ENCODE peak calls at places on chromosomes 6 and 20, in nine cellular contexts. D is MM.1S; L is effector memory CD4-positive, alpha-beta T cell; W is activated T-helper 1 cell treated with anti-CD3 and anti-CD28 coated beads, Interleukin-12 subunit alpha, Interleukin-12 subunit beta, Interleukin-2, Interleukin-4 antibody, amounts not matched to agents 30 ng/mL and 10 ng/mL and 1 ng/mL, durations not matched to agents 14 hours and 24 hours and 36 hours; X is germinal center; G is HT1080; Y is stimulated activated CD4-positive, alpha-beta T cell treated with anti-CD3 and anti-CD28 coated beads, TNF-alpha, amount 100 ng/mL, for 4 hours; F is HEK293T; I is CD4-positive, alpha-beta T cell. Q is an unnamed sample.

GRCh38 chr20:34720266-34720665 is 16.1 kb downstream of the TP53INP2 start:
- DNase-seq in D (no peak), L (no peak), W (no peak), X (no peak), G (no peak), Y (no peak), F (no peak), I (no peak), Q (no peak)

GRCh38 chr20:49583669-49584417 is 15.9 kb upstream of the PTGIS start:
- DNase-seq in D (no peak), L (no peak), W (no peak), X (no peak), G (no peak), Y (no peak), F (no peak), I (no peak), Q (peak; percentile 44)

GRCh38 chr20:61903575-61904340 is 161.9 kb downstream of the TAF4 start:
- DNase-seq in D (no peak), L (no peak), W (no peak), X (no peak), G (no peak), Y (no peak), F (no peak), I (no peak), Q (no peak)

GRCh38 chr6:43825187-43826115 is 55.4 kb downstream of the VEGFA start:
- DNase-seq in D (no peak), L (no peak), W (no peak), X (no peak), G (no peak), Y (no peak), F (no peak), I (no peak), Q (no peak)

GRCh38 chr6:53702316-53702715 is 36.8 kb upstream of the KLHL31 start:
- DNase-seq in D (no peak), L (no peak), W (no peak), X (no peak), G (no peak), Y (no peak), F (no peak), I (no peak), Q (no peak)

GRCh38 chr6:36227379-36228344 is 31.1 kb downstream of the BRPF3 start:
- DNase-seq in D (no peak), L (no peak), W (no peak), X (no peak), G (no peak), Y (no peak), F (no peak), I (no peak), Q (no peak)

GRCh38 chr20:58982406-58983114 is 1.5 kb downstream of the NELFCD start:
- DNase-seq in D (no peak), L (no peak), W (no peak), X (no peak), G (no peak), Y (no peak), F (no peak), I (no peak), Q (no peak)

GRCh38 chr6:159680104-159680503 is 12.9 kb downstream of the SOD2 start:
- DNase-seq in D (no peak), L (no peak), W (no peak), X (no peak), G (no peak), Y (no peak), F (no peak), I (no peak), Q (peak; percentile 33)

GRCh38 chr6:170295519-170296422 is 4.9 kb upstream of the DLL1 start:
- DNase-seq in D (peak; percentile 7), L (no peak), W (no peak), X (peak; percentile 70), G (no peak), Y (no peak), F (peak; percentile 67), I (no peak), Q (no peak)

GRCh38 chr20:30513050-30513628 is 744.3 kb upstream of the DEFB115 start:
- DNase-seq in D (no peak), L (no peak), W (no peak), X (no peak), G (no peak), Y (no peak), F (no peak), I (no peak), Q (no peak)

GRCh38 chr6:56091159-56091869 is 156.1 kb downstream of the COL21A1 start:
- DNase-seq in D (no peak), L (no peak), W (no peak), X (no peak), G (peak; percentile 85), Y (no peak), F (no peak), I (no peak), Q (peak; percentile 77)

GRCh38 chr6:106163966-106164877 is 78.1 kb downstream of the PRDM1 start:
- DNase-seq in D (peak; percentile 75), L (no peak), W (peak; percentile 51), X (peak; percentile 69), G (no peak), Y (peak; percentile 22), F (no peak), I (no peak), Q (peak; percentile 71)

GRCh38 chr20:50692553-50692933 is 1.2 kb upstream of the RIPOR3 start:
- DNase-seq in D (no peak), L (no peak), W (no peak), X (no peak), G (no peak), Y (no peak), F (no peak), I (no peak), Q (no peak)

GRCh38 chr6:15974817-15975216 is 154.1 kb upstream of the MYLIP start:
- DNase-seq in D (no peak), L (no peak), W (no peak), X (no peak), G (no peak), Y (no peak), F (no peak), I (no peak), Q (no peak)

GRCh38 chr20:44691424-44692423 is 23.4 kb upstream of the CCN5 start:
- DNase-seq in D (no peak), L (no peak), W (no peak), X (no peak), G (no peak), Y (no peak), F (no peak), I (no peak), Q (no peak)

GRCh38 chr20:64168381-64169088 is 4.3 kb downstream of the MYT1 start:
- DNase-seq in D (no peak), L (no peak), W (no peak), X (no peak), G (no peak), Y (no peak), F (no peak), I (no peak), Q (peak; percentile 8)

GRCh38 chr6:44126320-44127149 is 717 bp downstream of the MRPL14 start:
- DNase-seq in D (peak; percentile 63), L (peak; percentile 57), W (peak; percentile 71), X (peak; percentile 51), G (peak; percentile 68), Y (peak; percentile 67), F (peak; percentile 69), I (peak; percentile 58), Q (peak; percentile 40)

GRCh38 chr6:167744681-167745659 is 81.7 kb upstream of the AFDN start:
- DNase-seq in D (no peak), L (no peak), W (no peak), X (no peak), G (no peak), Y (no peak), F (no peak), I (no peak), Q (no peak)

GRCh38 chr6:22828179-22829062 is 259.1 kb downstream of the HDGFL1 start:
- DNase-seq in D (no peak), L (no peak), W (no peak), X (no peak), G (peak; percentile 89), Y (no peak), F (peak; percentile 66), I (no peak), Q (peak; percentile 86)

GRCh38 chr6:21598662-21599061 is 5.1 kb downstream of the SOX4 start:
- DNase-seq in D (no peak), L (no peak), W (no peak), X (no peak), G (no peak), Y (no peak), F (no peak), I (no peak), Q (no peak)

GRCh38 chr6:16741112-16742016 is 19.9 kb downstream of the ATXN1 start:
- DNase-seq in D (peak; percentile 52), L (no peak), W (no peak), X (no peak), G (peak; percentile 96), Y (no peak), F (no peak), I (no peak), Q (peak; percentile 98)

GRCh38 chr20:29689411-29690225 is 1567.8 kb upstream of the DEFB115 start:
- DNase-seq in D (no peak), L (no peak), W (no peak), X (no peak), G (no peak), Y (no peak), F (no peak), I (peak; percentile 39), Q (no peak)

GRCh38 chr6:82866446-82866845 is 199.2 kb downstream of the UBE3D start:
- DNase-seq in D (no peak), L (no peak), W (no peak), X (no peak), G (no peak), Y (no peak), F (no peak), I (no peak), Q (no peak)

GRCh38 chr6:41778895-41779294 is 805 bp downstream of the FRS3 start:
- DNase-seq in D (no peak), L (no peak), W (no peak), X (no peak), G (no peak), Y (no peak), F (no peak), I (no peak), Q (no peak)

GRCh38 chr6:106066984-106067383 is 19.2 kb upstream of the PRDM1 start:
- DNase-seq in D (no peak), L (no peak), W (no peak), X (no peak), G (no peak), Y (no peak), F (no peak), I (no peak), Q (no peak)

GRCh38 chr20:59143326-59143725 is 20.3 kb upstream of the ZNF831 start:
- DNase-seq in D (no peak), L (no peak), W (no peak), X (no peak), G (no peak), Y (no peak), F (no peak), I (no peak), Q (no peak)

GRCh38 chr6:168099201-168100010 is 20.4 kb upstream of the FRMD1 start:
- DNase-seq in D (no peak), L (no peak), W (no peak), X (no peak), G (no peak), Y (no peak), F (no peak), I (no peak), Q (no peak)

GRCh38 chr20:38874460-38875169 is 51.6 kb upstream of the FAM83D start:
- DNase-seq in D (peak; percentile 76), L (peak; percentile 38), W (peak; percentile 30), X (no peak), G (no peak), Y (no peak), F (no peak), I (no peak), Q (no peak)

GRCh38 chr20:1567392-1568165 is 10.1 kb upstream of the SIRPD start:
- DNase-seq in D (no peak), L (no peak), W (no peak), X (no peak), G (peak; percentile 97), Y (no peak), F (no peak), I (no peak), Q (peak; percentile 73)